ENCODE peak calls at places on chromosome 18, in five cellular contexts. P, O, Y, X and K are unnamed samples.
A peak's percentile ranks its signal among the peaks of the same experiment; 100 is the strongest.

GRCh38 chr18:2978626-2979025 is 34.3 kb downstream of the LPIN2 start:
- DNase-seq in P (no peak), O (no peak), X (peak; percentile 60), Y (no peak), K (peak; percentile 33)

GRCh38 chr18:3985664-3986063 is 469.4 kb downstream of the DLGAP1 start:
- DNase-seq in X (no peak), Y (no peak), P (no peak), O (no peak), K (no peak)

GRCh38 chr18:36688020-36688965 is 140.5 kb downstream of the TPGS2 start:
- DNase-seq in X (peak; percentile 32), O (no peak), Y (no peak), P (peak; percentile 19), K (no peak)

GRCh38 chr18:46632401-46633089 is 24.5 kb downstream of the LOXHD1 start:
- DNase-seq in P (no peak), X (peak; percentile 69), O (no peak), Y (no peak), K (no peak)

GRCh38 chr18:55529581-55529980 is 58.4 kb downstream of the TCF4 start:
- DNase-seq in O (no peak), Y (no peak), P (no peak), X (no peak), K (no peak)

GRCh38 chr18:49747876-49748275 is 65.5 kb downstream of the ACAA2 start:
- DNase-seq in O (no peak), P (no peak), X (no peak), Y (no peak), K (no peak)

GRCh38 chr18:31303771-31304170 is 14.2 kb upstream of the DSG1 start:
- DNase-seq in Y (no peak), X (no peak), O (no peak), P (no peak), K (no peak)

GRCh38 chr18:60389314-60389713 is 16.7 kb upstream of the MC4R start:
- DNase-seq in O (no peak), X (no peak), Y (no peak), P (no peak), K (no peak)

GRCh38 chr18:79400591-79401381 is 5.1 kb downstream of the NFATC1 start:
- DNase-seq in P (peak; percentile 65), O (no peak), Y (no peak), X (no peak), K (peak; percentile 52)

GRCh38 chr18:48975817-48976649 is 25.3 kb upstream of the SMAD7 start:
- DNase-seq in Y (no peak), X (peak; percentile 41), O (no peak), P (peak; percentile 68), K (peak; percentile 28)

GRCh38 chr18:45412577-45412976 is 202.7 kb upstream of the SLC14A2 start:
- DNase-seq in P (no peak), Y (no peak), O (no peak), X (no peak), K (no peak)

GRCh38 chr18:34097312-34097711 is 127.4 kb downstream of the NOL4 start:
- DNase-seq in O (no peak), Y (no peak), P (no peak), X (no peak), K (no peak)

GRCh38 chr18:21056545-21056944 is 55.1 kb downstream of the ROCK1 start:
- DNase-seq in P (no peak), O (no peak), Y (no peak), X (no peak), K (no peak)

GRCh38 chr18:58541789-58542425 is 87.0 kb downstream of the ALPK2 start:
- DNase-seq in P (peak; percentile 36), X (peak; percentile 99), O (no peak), Y (peak; percentile 80), K (peak; percentile 15)

GRCh38 chr18:78480531-78481054 is 499.0 kb upstream of the SALL3 start:
- DNase-seq in X (no peak), O (no peak), Y (no peak), P (no peak), K (no peak)

GRCh38 chr18:23503967-23504352 is 649 bp downstream of the RMC1 start:
- DNase-seq in Y (no peak), P (no peak), X (no peak), O (no peak), K (no peak)

GRCh38 chr18:54191352-54191751 is 33.1 kb downstream of the MBD2 start:
- DNase-seq in Y (no peak), P (no peak), O (no peak), X (no peak), K (no peak)

GRCh38 chr18:48752928-48753327 is 197.8 kb downstream of the SMAD7 start:
- DNase-seq in O (no peak), P (no peak), X (no peak), Y (no peak), K (no peak)

GRCh38 chr18:57801379-57802165 is 1.5 kb downstream of the ATP8B1 start:
- DNase-seq in Y (no peak), P (no peak), O (no peak), X (no peak), K (no peak)

GRCh38 chr18:7452331-7452730 is 114.8 kb upstream of the PTPRM start:
- DNase-seq in P (no peak), X (peak; percentile 8), Y (no peak), O (no peak), K (no peak)

GRCh38 chr18:62372156-62372555 is 47.0 kb downstream of the TNFRSF11A start:
- DNase-seq in Y (peak; percentile 52), X (no peak), O (no peak), P (no peak), K (no peak)

GRCh38 chr18:76875390-76876330 is 53.3 kb downstream of the ZNF236 start:
- DNase-seq in X (no peak), P (peak; percentile 25), Y (no peak), O (no peak), K (no peak)

GRCh38 chr18:46264255-46264654 is 160.1 kb downstream of the HAUS1 start:
- DNase-seq in P (no peak), Y (no peak), O (no peak), X (peak; percentile 12), K (no peak)

GRCh38 chr18:13232971-13233565 is 14.5 kb downstream of the LDLRAD4 start:
- DNase-seq in Y (no peak), P (no peak), X (no peak), O (no peak), K (no peak)

GRCh38 chr18:7516505-7517117 is 50.5 kb upstream of the PTPRM start:
- DNase-seq in O (no peak), Y (no peak), X (no peak), P (no peak), K (no peak)

GRCh38 chr18:67475673-67476072 is 40.8 kb downstream of the DSEL start:
- DNase-seq in X (no peak), O (no peak), P (no peak), Y (no peak), K (no peak)

GRCh38 chr18:46250084-46250811 is 146.1 kb downstream of the HAUS1 start:
- DNase-seq in Y (peak; percentile 93), X (peak; percentile 80), O (peak; percentile 10), P (peak; percentile 20), K (peak; percentile 41)

GRCh38 chr18:43606800-43607199 is 329.5 kb upstream of the SYT4 start:
- DNase-seq in O (no peak), X (no peak), P (no peak), Y (no peak), K (no peak)

GRCh38 chr18:78814321-78814720 is 165.3 kb upstream of the SALL3 start:
- DNase-seq in O (no peak), Y (no peak), P (no peak), X (no peak), K (no peak)

GRCh38 chr18:2083691-2084090 is 487.6 kb downstream of the METTL4 start:
- DNase-seq in P (no peak), Y (no peak), X (no peak), O (no peak), K (no peak)

GRCh38 chr18:38940863-38941531 is 1375.4 kb upstream of the CELF4 start:
- DNase-seq in O (no peak), Y (peak; percentile 91), P (peak; percentile 31), X (peak; percentile 98), K (peak; percentile 49)